ENCODE peak calls at places on chromosomes 3 and 15, in six cellular contexts. M is left lung, E is IMR-90, S is PC-3, T is A549, R is glutamatergic neuron. Y is an unnamed sample.

GRCh38 chr15:84949043-84949442 is 32.6 kb upstream of the PDE8A start:
- DNase-seq in M (no peak), E (peak), S (no peak), T (no peak), R (no peak), Y (no peak)

GRCh38 chr3:5140230-5140621 is 18.1 kb downstream of the ARL8B start:
- DNase-seq in M (no peak), E (no peak), S (no peak), T (no peak), R (no peak), Y (no peak)

GRCh38 chr3:111763968-111764367 is 95.1 kb upstream of the PHLDB2 start:
- DNase-seq in M (no peak), E (peak), S (no peak), T (no peak), R (no peak), Y (no peak)

GRCh38 chr3:161107311-161107710 is 2.2 kb upstream of the B3GALNT1 start:
- DNase-seq in M (no peak), E (no peak), S (peak), T (no peak), R (no peak), Y (no peak)

GRCh38 chr3:16474304-16474703 is 39.2 kb downstream of the RFTN1 start:
- DNase-seq in M (no peak), E (peak), S (no peak), T (no peak), R (no peak), Y (no peak)

GRCh38 chr15:94704421-94704820 is 473.1 kb downstream of the MCTP2 start:
- DNase-seq in M (no peak), E (no peak), S (no peak), T (no peak), R (no peak), Y (no peak)

GRCh38 chr3:157754415-157754814 is 251.2 kb upstream of the VEPH1 start:
- DNase-seq in M (no peak), E (no peak), S (no peak), T (no peak), R (no peak), Y (no peak)

GRCh38 chr3:73086071-73086494 is 24.6 kb downstream of the EBLN2 start:
- DNase-seq in M (no peak), E (peak), S (peak), T (peak), R (peak), Y (peak)

DNA sequence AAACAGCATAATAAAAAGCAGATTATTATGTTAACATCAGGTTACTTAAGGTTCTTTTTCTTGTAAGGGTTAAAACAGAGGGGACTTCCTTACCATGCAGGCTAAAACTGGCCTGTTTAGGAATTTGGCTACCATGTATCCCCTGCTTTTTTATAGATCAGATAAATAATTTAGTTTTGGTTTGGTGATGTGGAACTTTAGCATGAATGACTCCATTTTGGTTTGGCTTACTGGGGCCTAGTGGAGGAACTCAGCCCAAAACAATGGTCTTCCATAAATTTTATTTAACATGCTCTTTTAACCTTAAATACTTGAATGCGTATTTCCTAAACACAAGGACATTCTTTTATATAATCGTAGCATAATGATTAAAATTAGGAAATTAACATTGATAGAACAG is 18.9 kb downstream of the GALK2 start:
- DNase-seq in M (no peak), E (no peak), S (no peak), T (no peak), R (no peak), Y (no peak)
- TF ChIP-seq CTCF in M (no peak), E (no peak), S (no peak), T (no peak), R (no peak), Y (no peak)

GRCh38 chr3:107752202-107752990 is 229.6 kb downstream of the BBX start:
- DNase-seq in M (no peak), E (peak), S (peak), T (peak), R (no peak), Y (peak)
- TF ChIP-seq CTCF in M (peak), E (peak), S (peak), T (peak), R (no peak), Y (peak)

DNA sequence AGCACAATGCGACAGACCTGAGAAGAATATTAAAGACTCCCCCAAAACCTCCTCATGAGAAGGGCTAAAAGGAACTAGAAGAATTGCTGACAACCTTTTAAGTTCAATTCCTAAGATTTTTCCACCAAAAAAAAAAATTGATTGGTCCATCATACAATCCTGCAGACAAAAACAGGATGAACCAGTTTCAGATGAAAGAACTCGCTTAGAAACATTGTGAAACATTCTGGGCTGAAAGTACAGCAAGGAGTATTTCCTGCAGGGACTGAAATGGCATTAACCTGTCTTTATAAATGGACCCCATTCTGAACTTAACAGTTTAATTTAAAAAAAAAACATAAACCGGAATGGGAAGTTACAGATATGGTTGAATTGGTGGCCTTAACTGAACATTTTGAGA is 96.0 kb upstream of the FAM174B start:
- DNase-seq in M (no peak), E (no peak), S (peak), T (no peak), R (no peak), Y (no peak)
- TF ChIP-seq CTCF in M (no peak), E (no peak), S (no peak), T (no peak), R (no peak), Y (no peak)

GRCh38 chr15:74794248-74794969 is 12.5 kb downstream of the CSK start:
- DNase-seq in M (no peak), E (no peak), S (no peak), T (no peak), R (no peak), Y (no peak)

GRCh38 chr15:74794970-74795349 is 13.1 kb downstream of the CSK start:
- DNase-seq in M (no peak), E (no peak), S (no peak), T (no peak), R (no peak), Y (no peak)

GRCh38 chr15:74791667-74792066 is 9.8 kb downstream of the CSK start:
- DNase-seq in M (no peak), E (no peak), S (no peak), T (no peak), R (no peak), Y (no peak)

GRCh38 chr15:74792227-74793016 is 10.5 kb downstream of the CSK start:
- DNase-seq in M (no peak), E (no peak), S (no peak), T (no peak), R (no peak), Y (no peak)

DNA sequence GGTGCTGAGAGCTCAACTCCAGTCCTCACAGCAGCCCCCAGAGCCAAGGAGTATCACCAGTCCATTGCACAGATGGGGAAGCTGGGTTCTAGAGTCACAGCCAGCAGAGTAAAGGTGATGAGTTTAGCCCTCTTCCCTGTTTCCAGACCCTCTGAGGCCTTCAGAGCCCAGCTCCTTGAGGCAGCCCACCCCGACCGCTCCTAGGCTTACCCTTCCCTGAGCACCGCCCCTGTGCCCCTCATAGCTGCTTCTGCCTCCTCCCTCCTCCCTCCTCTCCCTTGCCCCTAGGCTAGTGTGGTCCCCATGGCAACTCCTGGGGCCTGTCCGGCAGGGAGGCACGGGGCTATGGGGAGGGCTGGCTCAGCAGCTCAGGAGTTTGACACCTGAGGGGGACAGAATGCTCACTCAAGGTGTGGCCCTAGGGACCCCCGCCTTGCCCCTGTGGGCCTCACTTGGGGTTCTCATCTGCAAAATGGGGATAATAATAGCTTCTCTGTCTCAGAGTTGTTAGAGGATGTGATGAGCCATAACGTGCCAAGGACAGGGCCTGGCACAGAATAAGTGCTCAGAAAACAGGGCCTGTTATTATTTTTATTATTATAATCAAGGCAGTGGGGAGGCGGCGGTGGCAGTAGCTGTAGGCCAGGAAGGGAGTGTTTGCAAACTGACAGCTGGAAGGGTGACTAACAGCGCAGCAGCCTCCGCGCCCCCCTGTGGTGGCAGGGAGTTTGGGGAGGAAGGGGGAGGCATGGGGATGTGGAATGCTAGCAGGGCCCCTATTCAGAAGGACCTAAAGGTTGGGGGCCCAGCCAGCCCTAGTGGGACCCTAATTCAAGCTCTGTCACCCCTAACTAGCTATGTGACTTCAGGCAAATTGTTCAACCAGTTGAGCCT is 11.5 kb downstream of the CSK start:
- DNase-seq in M (no peak), E (no peak), S (no peak), T (no peak), R (no peak), Y (no peak)
- TF ChIP-seq CTCF in M (peak), E (no peak), S (peak), T (no peak), R (no peak), Y (no peak)

GRCh38 chr3:139564290-139564861 is 24.8 kb upstream of the RBP1 start:
- DNase-seq in M (no peak), E (no peak), S (no peak), T (no peak), R (peak), Y (peak)
- TF ChIP-seq CTCF in M (no peak), E (no peak), S (peak), T (no peak), R (peak), Y (peak)

GRCh38 chr3:143040264-143040879 is 39.0 kb downstream of the U2SURP start:
- DNase-seq in M (no peak), E (peak), S (peak), T (peak), R (no peak), Y (no peak)
- TF ChIP-seq CTCF in M (peak), E (peak), S (peak), T (peak), R (peak), Y (peak)

GRCh38 chr3:126472277-126473006 is 3.2 kb downstream of the ZXDC start:
- DNase-seq in M (peak), E (peak), S (peak), T (peak), R (no peak), Y (no peak)
- TF ChIP-seq CTCF in M (no peak), E (no peak), S (no peak), T (no peak), R (no peak), Y (no peak)

Y was measured in endothelial cell.